ENCODE peak calls at places on chromosomes 2 and 18, in ten cellular contexts. X is lung, E is OCI-LY7, A is pancreas, M is prostate gland, R is stomach, V is esophagus squamous epithelium, I is PC-9, U is tibial artery, Z is right lobe of liver. F is an unnamed sample. For H3K4me1, the result is how much of the 10 kb centered on the place peaks cover.

GRCh38 chr2:197092431-197092830 is 165.9 kb upstream of the PGAP1 start:
- DNase-seq in M (no peak), Z (no peak), X (no peak), I (no peak), V (no peak), U (no peak), E (no peak), A (no peak), R (no peak), F (no peak)

GRCh38 chr2:148167241-148167766 is 146.4 kb downstream of the MBD5 start:
- DNase-seq in A (no peak), X (no peak), Z (no peak), E (no peak), M (no peak), V (no peak), I (no peak), U (no peak), R (no peak), F (no peak)

GRCh38 chr18:63613420-63613819 is 26.3 kb downstream of the SERPINB13 start:
- DNase-seq in Z (no peak), U (no peak), M (no peak), X (no peak), E (no peak), V (no peak), A (no peak), R (no peak), I (no peak), F (no peak)

GRCh38 chr2:127427376-127428056 is 9.3 kb downstream of the PROC start:
- DNase-seq in Z (no peak), M (no peak), A (no peak), E (no peak), X (peak), U (no peak), V (no peak), I (no peak), R (no peak), F (no peak)

GRCh38 chr2:10547011-10547410 is 98.9 kb upstream of the ODC1 start:
- DNase-seq in R (no peak), A (no peak), E (no peak), M (no peak), Z (no peak), V (no peak), I (peak), U (no peak), X (no peak), F (no peak)

GRCh38 chr2:10027931-10028330 is 15.4 kb upstream of the KLF11 start:
- DNase-seq in Z (no peak), X (no peak), A (no peak), U (no peak), M (no peak), R (no peak), E (no peak), V (no peak), I (no peak), F (no peak)

GRCh38 chr2:106161938-106162814 is 31.9 kb downstream of the UXS1 start:
- DNase-seq in X (peak), Z (no peak), E (no peak), I (peak), V (no peak), R (peak), A (peak), M (no peak), U (no peak), F (no peak)

GRCh38 chr2:23606968-23607367 is 222.0 kb downstream of the KLHL29 start:
- DNase-seq in R (no peak), E (no peak), Z (no peak), X (no peak), V (no peak), I (peak), M (no peak), U (no peak), A (no peak), F (peak)

GRCh38 chr2:212842544-212843185 is 304.1 kb upstream of the ERBB4 start:
- DNase-seq in X (no peak), Z (no peak), M (no peak), U (no peak), I (no peak), V (no peak), E (no peak), R (no peak), A (no peak), F (no peak)

GRCh38 chr2:71609958-71610357 is 156.6 kb downstream of the DYSF start:
- DNase-seq in R (no peak), U (no peak), Z (no peak), E (peak), X (no peak), M (no peak), I (peak), V (no peak), A (peak), F (no peak)

GRCh38 chr18:64405161-64405560 is 256.3 kb upstream of the LINC00305 start:
- DNase-seq in Z (no peak), X (no peak), M (no peak), R (no peak), A (no peak), U (no peak), V (no peak), E (no peak), I (no peak), F (no peak)

GRCh38 chr2:231764752-231765151 is 16.3 kb downstream of the PDE6D start:
- DNase-seq in Z (no peak), R (no peak), E (no peak), X (no peak), A (no peak), U (no peak), M (no peak), V (no peak), I (no peak), F (no peak)

GRCh38 chr2:121796239-121796638 is 40.8 kb downstream of the TSN start:
- DNase-seq in R (no peak), Z (no peak), E (no peak), U (no peak), I (no peak), M (no peak), X (no peak), A (no peak), V (no peak), F (no peak)

GRCh38 chr18:13510594-13510993 is 215.8 kb downstream of the FAM210A start:
- DNase-seq in R (no peak), Z (no peak), E (no peak), X (no peak), V (no peak), I (no peak), A (no peak), U (no peak), M (no peak), F (no peak)

GRCh38 chr2:181770145-181770544 is 89.8 kb upstream of the NEUROD1 start:
- DNase-seq in E (no peak), Z (no peak), A (no peak), M (peak), R (no peak), X (no peak), I (peak), U (no peak), V (no peak), F (no peak)

GRCh38 chr2:16069663-16069932 is 129.2 kb downstream of the MYCN start:
- DNase-seq in Z (no peak), R (peak), U (no peak), V (no peak), A (peak), E (no peak), M (no peak), I (no peak), X (no peak), F (no peak)

GRCh38 chr2:240383871-240384700 is 51.4 kb upstream of the GPC1 start:
- DNase-seq in U (no peak), Z (no peak), X (no peak), M (no peak), A (no peak), R (no peak), E (no peak), V (no peak), I (no peak), F (peak)

GRCh38 chr2:38260469-38260868 is 116.6 kb downstream of the ATL2 start:
- DNase-seq in V (no peak), U (no peak), I (no peak), M (no peak), R (no peak), E (no peak), Z (no peak), X (no peak), A (no peak), F (no peak)

GRCh38 chr2:126307740-126308139 is 348.2 kb upstream of the GYPC start:
- DNase-seq in U (no peak), X (no peak), E (no peak), I (no peak), Z (no peak), V (no peak), M (no peak), A (no peak), R (no peak), F (no peak)

GRCh38 chr2:2109186-2109585 is 221.9 kb downstream of the MYT1L start:
- DNase-seq in I (no peak), U (no peak), R (no peak), A (no peak), E (no peak), Z (no peak), M (no peak), V (no peak), X (no peak), F (no peak)

GRCh38 chr2:150599889-150600288 is 112.4 kb upstream of the RND3 start:
- DNase-seq in U (no peak), X (no peak), Z (no peak), M (no peak), R (no peak), A (no peak), I (no peak), V (no peak), E (no peak), F (no peak)
- TF ChIP-seq CTCF in U (no peak), X (no peak), Z (peak), M (no peak), R (no peak), A (no peak), I (no peak), V (no peak), E (peak), F (no peak)

DNA sequence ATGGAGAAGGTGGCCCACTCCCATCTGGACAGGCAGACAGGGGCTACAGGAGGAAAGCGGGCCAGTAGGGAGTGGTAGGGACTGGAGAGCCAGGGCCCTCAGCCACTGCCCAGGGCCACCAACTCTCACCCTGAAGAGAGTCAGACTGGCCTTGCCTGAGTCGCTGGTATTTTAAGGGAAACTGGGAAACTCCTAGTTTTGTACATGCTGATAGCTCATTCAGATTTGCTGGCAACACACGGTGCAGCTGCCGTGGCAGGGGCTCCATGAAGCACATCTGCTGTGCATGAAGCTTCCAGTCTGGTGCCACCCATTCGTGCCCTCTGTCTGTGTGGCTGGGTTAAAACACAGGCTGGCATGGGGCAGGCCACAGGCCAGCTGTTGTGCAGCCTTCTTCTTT is 137.3 kb upstream of the GLI2 start:
- DNase-seq in M (no peak), E (no peak), Z (no peak), V (no peak), U (no peak), I (no peak), X (no peak), R (no peak), A (no peak), F (peak)
- H3K4me1 ChIP-seq in M (under half), E (under half), Z (under half), V (under half), U (under half), I (under half), X (under half), R (under half), A (under half), F (under half)

DNA sequence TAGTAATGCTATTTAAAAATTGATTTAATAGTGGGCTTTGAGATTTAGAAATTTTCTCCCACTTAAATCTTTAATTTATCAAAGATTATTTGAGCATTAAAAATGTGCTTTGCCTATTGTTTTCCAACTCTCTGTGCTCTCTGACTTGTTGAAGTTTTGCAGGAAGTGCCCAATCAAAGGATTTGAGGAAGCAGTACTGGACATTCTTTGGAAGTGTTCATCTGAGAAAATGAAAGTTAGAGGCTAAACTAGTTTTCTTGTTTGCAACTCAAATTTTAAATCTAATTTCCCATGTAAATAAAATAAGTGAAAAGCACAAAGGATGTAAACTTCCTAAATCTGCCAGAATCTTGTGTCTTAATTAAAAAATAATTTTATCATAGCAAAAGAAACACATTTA is 89.1 kb downstream of the CAMKMT start:
- DNase-seq in V (no peak), I (no peak), X (no peak), U (no peak), R (no peak), Z (no peak), E (no peak), A (no peak), M (no peak), F (no peak)
- H3K4me3 ChIP-seq in V (no peak), I (no peak), X (no peak), U (no peak), R (no peak), Z (no peak), E (no peak), A (no peak), M (no peak), F (no peak)

DNA sequence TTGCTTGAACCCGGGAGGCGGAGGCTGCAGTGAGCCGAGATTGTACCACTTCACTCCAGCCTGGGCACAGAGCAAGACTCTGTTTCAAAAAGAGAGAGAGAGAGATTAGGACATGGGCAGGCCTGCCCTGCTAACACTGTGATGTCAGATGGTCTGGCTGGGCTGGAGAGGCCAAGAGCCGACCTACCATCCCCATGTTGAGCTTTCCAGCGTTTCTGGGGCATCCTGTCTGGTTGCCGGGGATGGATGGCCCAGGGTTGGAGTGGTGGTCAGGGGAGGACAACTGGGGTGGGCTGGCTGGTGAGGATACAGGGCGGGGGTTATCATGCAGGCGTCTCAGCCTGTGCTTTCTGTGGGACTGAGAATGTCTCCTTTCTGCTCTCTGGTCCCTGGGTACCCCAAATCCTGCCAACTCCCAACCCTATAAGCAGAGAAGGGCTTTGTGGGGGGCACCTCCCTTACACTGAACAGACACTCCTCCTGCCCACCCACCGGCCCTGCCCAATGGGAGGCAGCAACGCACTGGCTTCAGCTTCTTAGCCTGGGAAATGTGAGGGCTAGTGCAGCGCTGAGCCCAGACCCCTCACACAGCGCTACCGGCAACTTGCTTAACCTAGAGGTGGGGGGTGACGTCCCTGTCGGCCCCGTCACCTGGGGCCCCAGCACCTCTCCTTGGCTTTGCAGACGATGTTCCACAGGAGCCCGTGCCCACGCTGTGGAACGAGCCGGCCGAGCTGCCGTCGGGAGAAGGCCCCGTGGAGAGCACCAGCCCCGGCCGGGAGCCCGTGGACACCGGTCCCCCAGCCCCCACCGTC is 5.4 kb downstream of the SNORC start:
- DNase-seq in U (no peak), R (no peak), X (no peak), A (no peak), M (no peak), E (no peak), V (no peak), I (no peak), Z (peak), F (no peak)
- TF ChIP-seq CTCF in U (no peak), R (no peak), X (no peak), A (no peak), M (no peak), E (peak), V (no peak), I (no peak), Z (no peak), F (no peak)

GRCh38 chr2:26325851-26326250 is 20.1 kb upstream of the SELENOI start:
- DNase-seq in E (no peak), Z (no peak), R (no peak), I (no peak), X (no peak), A (no peak), U (no peak), V (no peak), M (no peak), F (no peak)
- H3K4me1 ChIP-seq in E (under half), Z (under half), R (under half), I (under half), X (under half), A (under half), U (under half), V (under half), M (under half), F (under half)